ENCODE peak calls at places on chromosome 17, in five cellular contexts. One of them, this sample, is unnamed.

GRCh38 chr17:59010026-59010425 is 96.7 kb downstream of the TRIM37 start:
- DNase-seq in heart left ventricle: no peak
- DNase-seq in right atrium auricular region: no peak
- DNase-seq in retinal pigment epithelial cell: no peak
- DNase-seq in dorsolateral prefrontal cortex: no peak
- DNase-seq in this sample: no peak

GRCh38 chr17:61065263-61065773 is 334.3 kb upstream of the TBX2 start:
- DNase-seq in heart left ventricle: no peak
- DNase-seq in right atrium auricular region: no peak
- DNase-seq in retinal pigment epithelial cell: peak
- DNase-seq in dorsolateral prefrontal cortex: no peak
- DNase-seq in this sample: no peak

GRCh38 chr17:35030780-35031179 is 32.7 kb downstream of the RFFL start:
- DNase-seq in heart left ventricle: no peak
- DNase-seq in right atrium auricular region: no peak
- DNase-seq in retinal pigment epithelial cell: no peak
- DNase-seq in dorsolateral prefrontal cortex: no peak
- DNase-seq in this sample: no peak

GRCh38 chr17:7266784-7267183 is 4.5 kb upstream of the CLDN7 start:
- DNase-seq in heart left ventricle: no peak
- DNase-seq in right atrium auricular region: no peak
- DNase-seq in retinal pigment epithelial cell: no peak
- DNase-seq in dorsolateral prefrontal cortex: no peak
- DNase-seq in this sample: no peak

GRCh38 chr17:17763734-17764133 is 73.1 kb downstream of the SREBF1 start:
- DNase-seq in heart left ventricle: no peak
- DNase-seq in right atrium auricular region: no peak
- DNase-seq in retinal pigment epithelial cell: no peak
- DNase-seq in dorsolateral prefrontal cortex: no peak
- DNase-seq in this sample: no peak

GRCh38 chr17:75662511-75662910 is 4.4 kb downstream of the RECQL5 start:
- DNase-seq in heart left ventricle: no peak
- DNase-seq in right atrium auricular region: no peak
- DNase-seq in retinal pigment epithelial cell: no peak
- DNase-seq in dorsolateral prefrontal cortex: no peak
- DNase-seq in this sample: no peak

GRCh38 chr17:60803059-60803458 is 125.4 kb downstream of the BCAS3 start:
- DNase-seq in heart left ventricle: no peak
- DNase-seq in right atrium auricular region: no peak
- DNase-seq in retinal pigment epithelial cell: no peak
- DNase-seq in dorsolateral prefrontal cortex: no peak
- DNase-seq in this sample: no peak

GRCh38 chr17:73591278-73592078 is 52.8 kb downstream of the SDK2 start:
- DNase-seq in heart left ventricle: no peak
- DNase-seq in right atrium auricular region: no peak
- DNase-seq in retinal pigment epithelial cell: no peak
- DNase-seq in dorsolateral prefrontal cortex: no peak
- DNase-seq in this sample: no peak

GRCh38 chr17:63699638-63700527 is at the start of gene LIMD2:
- DNase-seq in heart left ventricle: peak
- DNase-seq in right atrium auricular region: no peak
- DNase-seq in retinal pigment epithelial cell: no peak
- DNase-seq in dorsolateral prefrontal cortex: no peak
- DNase-seq in this sample: no peak

GRCh38 chr17:3385869-3386816 is at the start of gene OR3A2:
- DNase-seq in heart left ventricle: no peak
- DNase-seq in right atrium auricular region: no peak
- DNase-seq in retinal pigment epithelial cell: no peak
- DNase-seq in dorsolateral prefrontal cortex: no peak
- DNase-seq in this sample: no peak

GRCh38 chr17:9842057-9842758 is 16.5 kb downstream of the GLP2R start:
- DNase-seq in heart left ventricle: peak
- DNase-seq in right atrium auricular region: peak
- DNase-seq in retinal pigment epithelial cell: peak
- DNase-seq in dorsolateral prefrontal cortex: no peak
- DNase-seq in this sample: no peak

GRCh38 chr17:77735341-77736206 is 222.9 kb upstream of the TNRC6C start:
- DNase-seq in heart left ventricle: peak
- DNase-seq in right atrium auricular region: peak
- DNase-seq in retinal pigment epithelial cell: no peak
- DNase-seq in dorsolateral prefrontal cortex: no peak
- DNase-seq in this sample: no peak

GRCh38 chr17:69762359-69762758 is 312.7 kb upstream of the KCNJ16 start:
- DNase-seq in heart left ventricle: no peak
- DNase-seq in right atrium auricular region: no peak
- DNase-seq in retinal pigment epithelial cell: no peak
- DNase-seq in dorsolateral prefrontal cortex: no peak
- DNase-seq in this sample: no peak

GRCh38 chr17:40301315-40301714 is 7.7 kb upstream of the RARA start:
- DNase-seq in heart left ventricle: no peak
- DNase-seq in right atrium auricular region: no peak
- DNase-seq in retinal pigment epithelial cell: no peak
- DNase-seq in dorsolateral prefrontal cortex: no peak
- DNase-seq in this sample: no peak
- TF ChIP-seq CTCF in heart left ventricle: peak
- TF ChIP-seq CTCF in right atrium auricular region: peak
- TF ChIP-seq CTCF in retinal pigment epithelial cell: peak
- TF ChIP-seq CTCF in dorsolateral prefrontal cortex: peak
- TF ChIP-seq CTCF in this sample: no peak

GRCh38 chr17:44915727-44916058 is 393 bp upstream of the GFAP start:
- DNase-seq in heart left ventricle: no peak
- DNase-seq in right atrium auricular region: no peak
- DNase-seq in retinal pigment epithelial cell: no peak
- DNase-seq in dorsolateral prefrontal cortex: no peak
- DNase-seq in this sample: no peak
- H3K4me3 ChIP-seq in heart left ventricle: no peak
- H3K4me3 ChIP-seq in right atrium auricular region: no peak
- H3K4me3 ChIP-seq in retinal pigment epithelial cell: no peak
- H3K4me3 ChIP-seq in dorsolateral prefrontal cortex: no peak
- H3K4me3 ChIP-seq in this sample: no peak

GRCh38 chr17:13027246-13027645 is 9.4 kb upstream of the ELAC2 start:
- DNase-seq in heart left ventricle: no peak
- DNase-seq in right atrium auricular region: no peak
- DNase-seq in retinal pigment epithelial cell: no peak
- DNase-seq in dorsolateral prefrontal cortex: no peak
- DNase-seq in this sample: no peak
- TF ChIP-seq CTCF in heart left ventricle: no peak
- TF ChIP-seq CTCF in right atrium auricular region: no peak
- TF ChIP-seq CTCF in retinal pigment epithelial cell: no peak
- TF ChIP-seq CTCF in dorsolateral prefrontal cortex: no peak
- TF ChIP-seq CTCF in this sample: no peak

GRCh38 chr17:82655523-82655922 is 7.3 kb upstream of the WDR45B start:
- DNase-seq in heart left ventricle: no peak
- DNase-seq in right atrium auricular region: no peak
- DNase-seq in retinal pigment epithelial cell: no peak
- DNase-seq in dorsolateral prefrontal cortex: peak
- DNase-seq in this sample: no peak
- H3K4me3 ChIP-seq in heart left ventricle: no peak
- H3K4me3 ChIP-seq in right atrium auricular region: no peak
- H3K4me3 ChIP-seq in retinal pigment epithelial cell: no peak
- H3K4me3 ChIP-seq in dorsolateral prefrontal cortex: no peak
- H3K4me3 ChIP-seq in this sample: no peak

GRCh38 chr17:30278032-30278431 is 13.7 kb downstream of the BLMH start:
- DNase-seq in heart left ventricle: no peak
- DNase-seq in right atrium auricular region: no peak
- DNase-seq in retinal pigment epithelial cell: peak
- DNase-seq in dorsolateral prefrontal cortex: no peak
- DNase-seq in this sample: no peak
- TF ChIP-seq CTCF in heart left ventricle: peak
- TF ChIP-seq CTCF in right atrium auricular region: peak
- TF ChIP-seq CTCF in retinal pigment epithelial cell: peak
- TF ChIP-seq CTCF in dorsolateral prefrontal cortex: peak
- TF ChIP-seq CTCF in this sample: peak